ENCODE peak calls at places on chromosomes 3 and 15, in five cellular contexts. V is colonic mucosa, C is tibial nerve, O is NCI-H774, X is NCI-H524. G is an unnamed sample.
A peak's percentile ranks its signal among the peaks of the same experiment; 100 is the strongest.

GRCh38 chr3:113898892-113899291 is 48.9 kb upstream of the ZDHHC23 start:
- DNase-seq in C (no peak), V (no peak), X (no peak), O (no peak), G (no peak)

GRCh38 chr3:54349231-54349647 is 226.9 kb downstream of the CACNA2D3 start:
- DNase-seq in C (no peak), X (peak; percentile 79), O (no peak), V (no peak), G (no peak)

GRCh38 chr15:52162260-52162659 is 28.9 kb downstream of the GNB5 start:
- DNase-seq in X (no peak), O (no peak), C (no peak), V (no peak), G (no peak)

GRCh38 chr3:195698325-195699147 is 22.2 kb upstream of the MUC20 start:
- DNase-seq in C (no peak), V (no peak), X (no peak), O (no peak), G (no peak)

GRCh38 chr3:49199900-49200281 is 28.5 kb downstream of the KLHDC8B start:
- DNase-seq in C (no peak), X (no peak), V (no peak), O (no peak), G (no peak)

GRCh38 chr3:52455283-52456168 is at the start of gene NISCH:
- DNase-seq in O (peak; percentile 68), V (peak; percentile 94), X (peak; percentile 75), C (peak; percentile 92), G (peak; percentile 94)

GRCh38 chr3:10602769-10603768 is 97.7 kb upstream of the ATP2B2 start:
- DNase-seq in O (no peak), X (peak; percentile 96), V (no peak), C (no peak), G (no peak)

GRCh38 chr15:74318376-74319137 is 48.9 kb downstream of the CYP11A1 start:
- DNase-seq in C (no peak), O (peak; percentile 67), X (peak; percentile 63), V (no peak), G (no peak)

GRCh38 chr3:182027366-182027765 is 315.6 kb downstream of the SOX2 start:
- DNase-seq in O (no peak), X (no peak), V (no peak), C (no peak), G (no peak)

GRCh38 chr15:99321477-99321876 is 70.2 kb downstream of the LRRC28 start:
- DNase-seq in O (no peak), C (no peak), X (no peak), V (no peak), G (no peak)

GRCh38 chr3:152516195-152516594 is 247.5 kb downstream of the MBNL1 start:
- DNase-seq in O (no peak), X (no peak), C (no peak), V (no peak), G (no peak)

GRCh38 chr15:45401665-45402161 is 23.4 kb upstream of the GATM start:
- DNase-seq in O (no peak), V (no peak), C (no peak), X (peak; percentile 55), G (no peak)